ENCODE peak calls at places on chromosome 21, in five cellular contexts. One of them, this sample, is unnamed. For H3K9me3, the result is how much of the 10 kb centered on the place peaks cover.

GRCh38 chr21:38244885-38245869 is 11.6 kb upstream of the KCNJ15 start:
- DNase-seq in K562: no peak
- DNase-seq in H1: no peak
- DNase-seq in GM12878: peak
- DNase-seq in HepG2: no peak
- DNase-seq in this sample: no peak

GRCh38 chr21:35394049-35394448 is 344.9 kb upstream of the RUNX1 start:
- DNase-seq in K562: no peak
- DNase-seq in H1: no peak
- DNase-seq in GM12878: no peak
- DNase-seq in HepG2: no peak
- DNase-seq in this sample: no peak

GRCh38 chr21:31343680-31344480 is at the start of gene TIAM1:
- DNase-seq in K562: no peak
- DNase-seq in H1: peak
- DNase-seq in GM12878: no peak
- DNase-seq in HepG2: no peak
- DNase-seq in this sample: no peak

GRCh38 chr21:29660047-29660720 is 279.6 kb downstream of the GRIK1 start:
- DNase-seq in K562: no peak
- DNase-seq in H1: no peak
- DNase-seq in GM12878: no peak
- DNase-seq in HepG2: no peak
- DNase-seq in this sample: no peak

GRCh38 chr21:15023782-15024181 is 41.0 kb downstream of the NRIP1 start:
- DNase-seq in K562: no peak
- DNase-seq in H1: no peak
- DNase-seq in GM12878: no peak
- DNase-seq in HepG2: no peak
- DNase-seq in this sample: no peak

GRCh38 chr21:34186119-34186719 is 112.8 kb downstream of the MRPS6 start:
- DNase-seq in K562: peak
- DNase-seq in H1: no peak
- DNase-seq in GM12878: no peak
- DNase-seq in HepG2: no peak
- DNase-seq in this sample: no peak

GRCh38 chr21:36849461-36849860 is 117.0 kb downstream of the HLCS start:
- DNase-seq in K562: no peak
- DNase-seq in H1: no peak
- DNase-seq in GM12878: no peak
- DNase-seq in HepG2: no peak
- DNase-seq in this sample: no peak

GRCh38 chr21:33169360-33169759 is 60.4 kb upstream of the IFNAR2 start:
- DNase-seq in K562: no peak
- DNase-seq in H1: no peak
- DNase-seq in GM12878: no peak
- DNase-seq in HepG2: no peak
- DNase-seq in this sample: no peak

GRCh38 chr21:33332143-33332542 is 7.4 kb downstream of the IFNAR1 start:
- DNase-seq in K562: no peak
- DNase-seq in H1: no peak
- DNase-seq in GM12878: no peak
- DNase-seq in HepG2: no peak
- DNase-seq in this sample: no peak

GRCh38 chr21:21057349-21058062 is 59.3 kb downstream of the NCAM2 start:
- DNase-seq in K562: no peak
- DNase-seq in H1: no peak
- DNase-seq in GM12878: no peak
- DNase-seq in HepG2: no peak
- DNase-seq in this sample: no peak

GRCh38 chr21:36188081-36188681 is 31.6 kb downstream of the DOP1B start:
- DNase-seq in K562: no peak
- DNase-seq in H1: no peak
- DNase-seq in GM12878: no peak
- DNase-seq in HepG2: peak
- DNase-seq in this sample: no peak

GRCh38 chr21:45639206-45640000 is 4.1 kb upstream of the PCBP3 start:
- DNase-seq in K562: peak
- DNase-seq in H1: no peak
- DNase-seq in GM12878: no peak
- DNase-seq in HepG2: no peak
- DNase-seq in this sample: no peak

GRCh38 chr21:45641480-45642035 is 2.0 kb upstream of the PCBP3 start:
- DNase-seq in K562: no peak
- DNase-seq in H1: no peak
- DNase-seq in GM12878: no peak
- DNase-seq in HepG2: no peak
- DNase-seq in this sample: no peak

GRCh38 chr21:45642122-45642813 is 1.3 kb upstream of the PCBP3 start:
- DNase-seq in K562: no peak
- DNase-seq in H1: no peak
- DNase-seq in GM12878: no peak
- DNase-seq in HepG2: no peak
- DNase-seq in this sample: no peak

GRCh38 chr21:45640001-45640887 is 3.3 kb upstream of the PCBP3 start:
- DNase-seq in K562: peak
- DNase-seq in H1: no peak
- DNase-seq in GM12878: no peak
- DNase-seq in HepG2: no peak
- DNase-seq in this sample: no peak

GRCh38 chr21:45640888-45641479 is 2.5 kb upstream of the PCBP3 start:
- DNase-seq in K562: peak
- DNase-seq in H1: peak
- DNase-seq in GM12878: peak
- DNase-seq in HepG2: no peak
- DNase-seq in this sample: no peak
- H3K4me3 ChIP-seq in K562: no peak
- H3K4me3 ChIP-seq in H1: peak
- H3K4me3 ChIP-seq in GM12878: no peak
- H3K4me3 ChIP-seq in HepG2: no peak
- H3K4me3 ChIP-seq in this sample: no peak

GRCh38 chr21:42970946-42971653 is 3.3 kb upstream of the PKNOX1 start:
- DNase-seq in K562: no peak
- DNase-seq in H1: no peak
- DNase-seq in GM12878: no peak
- DNase-seq in HepG2: no peak
- DNase-seq in this sample: no peak
- TF ChIP-seq ATF3 in K562: no peak
- TF ChIP-seq ATF3 in H1: no peak
- TF ChIP-seq ATF3 in GM12878: no peak
- TF ChIP-seq ATF3 in HepG2: no peak
- TF ChIP-seq ATF3 in this sample: no peak

GRCh38 chr21:10425856-10426255 is 95.5 kb upstream of the TPTE start:
- DNase-seq in K562: peak
- DNase-seq in H1: no peak
- DNase-seq in GM12878: no peak
- DNase-seq in HepG2: no peak
- DNase-seq in this sample: no peak
- H3K9me3 ChIP-seq in K562: under half
- H3K9me3 ChIP-seq in H1: half or more
- H3K9me3 ChIP-seq in GM12878: under half
- H3K9me3 ChIP-seq in HepG2: half or more
- H3K9me3 ChIP-seq in this sample: half or more

GRCh38 chr21:40846057-40846456 is 901 bp downstream of the DSCAM start:
- DNase-seq in K562: no peak
- DNase-seq in H1: no peak
- DNase-seq in GM12878: no peak
- DNase-seq in HepG2: no peak
- DNase-seq in this sample: no peak
- H3K4me3 ChIP-seq in K562: no peak
- H3K4me3 ChIP-seq in H1: peak
- H3K4me3 ChIP-seq in GM12878: no peak
- H3K4me3 ChIP-seq in HepG2: no peak
- H3K4me3 ChIP-seq in this sample: no peak

GRCh38 chr21:43867332-43867703 is 2.3 kb downstream of the AGPAT3 start:
- DNase-seq in K562: no peak
- DNase-seq in H1: no peak
- DNase-seq in GM12878: no peak
- DNase-seq in HepG2: no peak
- DNase-seq in this sample: no peak

GRCh38 chr21:43865471-43866181 is 603 bp downstream of the AGPAT3 start:
- DNase-seq in K562: peak
- DNase-seq in H1: peak
- DNase-seq in GM12878: no peak
- DNase-seq in HepG2: no peak
- DNase-seq in this sample: no peak

GRCh38 chr21:43866659-43867331 is 1.8 kb downstream of the AGPAT3 start:
- DNase-seq in K562: peak
- DNase-seq in H1: peak
- DNase-seq in GM12878: peak
- DNase-seq in HepG2: peak
- DNase-seq in this sample: no peak

GRCh38 chr21:43864806-43865470 is at the start of gene AGPAT3:
- DNase-seq in K562: peak
- DNase-seq in H1: no peak
- DNase-seq in GM12878: no peak
- DNase-seq in HepG2: no peak
- DNase-seq in this sample: no peak

DNA sequence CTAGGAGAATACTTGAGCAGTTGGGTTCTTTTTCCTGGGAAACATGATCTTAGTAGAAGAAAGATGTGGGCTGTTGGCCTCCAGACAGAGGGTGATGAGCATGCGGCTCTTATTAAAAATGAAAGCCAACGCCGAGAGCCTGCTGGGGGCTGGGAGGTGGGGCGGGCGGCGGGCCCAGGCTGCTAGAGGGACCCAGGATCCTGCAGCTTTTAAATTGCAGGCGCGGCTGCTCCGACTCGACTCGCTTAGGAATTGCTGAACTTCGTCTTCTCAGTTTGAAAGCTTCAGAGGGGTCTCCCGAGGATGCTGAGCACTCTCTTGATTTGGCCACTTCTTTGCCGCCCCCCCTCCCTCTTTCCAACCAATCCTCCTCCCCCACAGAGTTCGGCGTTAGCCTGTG is 1.2 kb downstream of the AGPAT3 start:
- DNase-seq in K562: peak
- DNase-seq in H1: no peak
- DNase-seq in GM12878: no peak
- DNase-seq in HepG2: no peak
- DNase-seq in this sample: no peak
- TF ChIP-seq ATF3 in K562: no peak
- TF ChIP-seq ATF3 in H1: no peak
- TF ChIP-seq ATF3 in GM12878: no peak
- TF ChIP-seq ATF3 in HepG2: no peak
- TF ChIP-seq ATF3 in this sample: no peak

This sample was measured in HCT116.